ENCODE peak calls at places on chromosome 22, in six cellular contexts. One of them, this sample, is unnamed.

GRCh38 chr22:19880786-19881569 is 26.3 kb upstream of the GNB1L start:
- DNase-seq in Calu3: peak
- DNase-seq in endothelial cell: peak
- DNase-seq in uterus: peak
- DNase-seq in endothelial cell of umbilical vein: peak
- DNase-seq in fibroblast of pulmonary artery: peak
- DNase-seq in this sample: peak

GRCh38 chr22:29625090-29625825 is 21.8 kb downstream of the NF2 start:
- DNase-seq in uterus: peak
- DNase-seq in Calu3: peak
- DNase-seq in endothelial cell of umbilical vein: peak
- DNase-seq in fibroblast of pulmonary artery: peak
- DNase-seq in endothelial cell: peak
- DNase-seq in this sample: no peak

GRCh38 chr22:18103527-18104269 is 6.9 kb upstream of the TUBA8 start:
- DNase-seq in Calu3: no peak
- DNase-seq in fibroblast of pulmonary artery: no peak
- DNase-seq in uterus: no peak
- DNase-seq in endothelial cell of umbilical vein: no peak
- DNase-seq in endothelial cell: no peak
- DNase-seq in this sample: no peak

GRCh38 chr22:41833369-41834004 is 582 bp downstream of the SREBF2 start:
- DNase-seq in uterus: peak
- DNase-seq in endothelial cell of umbilical vein: peak
- DNase-seq in Calu3: peak
- DNase-seq in endothelial cell: peak
- DNase-seq in fibroblast of pulmonary artery: peak
- DNase-seq in this sample: peak

GRCh38 chr22:47627561-47628253 is 865.3 kb downstream of the TBC1D22A start:
- DNase-seq in fibroblast of pulmonary artery: no peak
- DNase-seq in Calu3: no peak
- DNase-seq in endothelial cell: no peak
- DNase-seq in uterus: no peak
- DNase-seq in endothelial cell of umbilical vein: no peak
- DNase-seq in this sample: no peak

GRCh38 chr22:18987765-18988164 is 51.7 kb upstream of the PRODH start:
- DNase-seq in endothelial cell: peak
- DNase-seq in Calu3: peak
- DNase-seq in uterus: no peak
- DNase-seq in fibroblast of pulmonary artery: no peak
- DNase-seq in endothelial cell of umbilical vein: no peak
- DNase-seq in this sample: no peak

GRCh38 chr22:47561766-47562165 is 799.3 kb downstream of the TBC1D22A start:
- DNase-seq in endothelial cell: no peak
- DNase-seq in uterus: no peak
- DNase-seq in Calu3: no peak
- DNase-seq in endothelial cell of umbilical vein: no peak
- DNase-seq in fibroblast of pulmonary artery: no peak
- DNase-seq in this sample: no peak

GRCh38 chr22:26767351-26767970 is 110.1 kb downstream of the MIAT start:
- DNase-seq in endothelial cell: no peak
- DNase-seq in fibroblast of pulmonary artery: no peak
- DNase-seq in endothelial cell of umbilical vein: no peak
- DNase-seq in uterus: no peak
- DNase-seq in Calu3: no peak
- DNase-seq in this sample: no peak

GRCh38 chr22:42621505-42622002 is 6.9 kb upstream of the POLDIP3 start:
- DNase-seq in Calu3: peak
- DNase-seq in uterus: peak
- DNase-seq in endothelial cell of umbilical vein: peak
- DNase-seq in fibroblast of pulmonary artery: peak
- DNase-seq in endothelial cell: peak
- DNase-seq in this sample: no peak

GRCh38 chr22:48492371-48493320 is 1335.0 kb downstream of the BRD1 start:
- DNase-seq in fibroblast of pulmonary artery: peak
- DNase-seq in endothelial cell of umbilical vein: peak
- DNase-seq in Calu3: peak
- DNase-seq in endothelial cell: peak
- DNase-seq in uterus: peak
- DNase-seq in this sample: peak

GRCh38 chr22:42172385-42173172 is 42.0 kb upstream of the CYP2D6 start:
- DNase-seq in endothelial cell of umbilical vein: no peak
- DNase-seq in Calu3: no peak
- DNase-seq in endothelial cell: no peak
- DNase-seq in fibroblast of pulmonary artery: no peak
- DNase-seq in uterus: no peak
- DNase-seq in this sample: no peak

GRCh38 chr22:41687901-41688364 is 734 bp downstream of the SNU13 start:
- DNase-seq in fibroblast of pulmonary artery: peak
- DNase-seq in uterus: no peak
- DNase-seq in endothelial cell: peak
- DNase-seq in Calu3: no peak
- DNase-seq in endothelial cell of umbilical vein: peak
- DNase-seq in this sample: no peak

GRCh38 chr22:33921576-33922181 is 1.4 kb upstream of the LARGE1 start:
- DNase-seq in endothelial cell: peak
- DNase-seq in endothelial cell of umbilical vein: no peak
- DNase-seq in Calu3: peak
- DNase-seq in uterus: peak
- DNase-seq in fibroblast of pulmonary artery: peak
- DNase-seq in this sample: peak

GRCh38 chr22:43883012-43883661 is 8.7 kb downstream of the PNPLA5 start:
- DNase-seq in endothelial cell: peak
- DNase-seq in endothelial cell of umbilical vein: peak
- DNase-seq in Calu3: peak
- DNase-seq in uterus: no peak
- DNase-seq in fibroblast of pulmonary artery: peak
- DNase-seq in this sample: peak

GRCh38 chr22:46798366-46799057 is 36.1 kb downstream of the TBC1D22A start:
- DNase-seq in fibroblast of pulmonary artery: peak
- DNase-seq in Calu3: peak
- DNase-seq in uterus: peak
- DNase-seq in endothelial cell of umbilical vein: peak
- DNase-seq in endothelial cell: peak
- DNase-seq in this sample: no peak

GRCh38 chr22:29916007-29916544 is 33.1 kb downstream of the MTMR3 start:
- DNase-seq in fibroblast of pulmonary artery: no peak
- DNase-seq in endothelial cell of umbilical vein: no peak
- DNase-seq in Calu3: no peak
- DNase-seq in endothelial cell: no peak
- DNase-seq in uterus: no peak
- DNase-seq in this sample: no peak

GRCh38 chr22:33896801-33897620 is 23.3 kb downstream of the LARGE1 start:
- DNase-seq in endothelial cell of umbilical vein: no peak
- DNase-seq in endothelial cell: no peak
- DNase-seq in uterus: no peak
- DNase-seq in fibroblast of pulmonary artery: peak
- DNase-seq in Calu3: no peak
- DNase-seq in this sample: no peak

GRCh38 chr22:47307326-47307725 is 544.9 kb downstream of the TBC1D22A start:
- DNase-seq in fibroblast of pulmonary artery: peak
- DNase-seq in uterus: no peak
- DNase-seq in endothelial cell: no peak
- DNase-seq in endothelial cell of umbilical vein: no peak
- DNase-seq in Calu3: no peak
- DNase-seq in this sample: no peak

DNA sequence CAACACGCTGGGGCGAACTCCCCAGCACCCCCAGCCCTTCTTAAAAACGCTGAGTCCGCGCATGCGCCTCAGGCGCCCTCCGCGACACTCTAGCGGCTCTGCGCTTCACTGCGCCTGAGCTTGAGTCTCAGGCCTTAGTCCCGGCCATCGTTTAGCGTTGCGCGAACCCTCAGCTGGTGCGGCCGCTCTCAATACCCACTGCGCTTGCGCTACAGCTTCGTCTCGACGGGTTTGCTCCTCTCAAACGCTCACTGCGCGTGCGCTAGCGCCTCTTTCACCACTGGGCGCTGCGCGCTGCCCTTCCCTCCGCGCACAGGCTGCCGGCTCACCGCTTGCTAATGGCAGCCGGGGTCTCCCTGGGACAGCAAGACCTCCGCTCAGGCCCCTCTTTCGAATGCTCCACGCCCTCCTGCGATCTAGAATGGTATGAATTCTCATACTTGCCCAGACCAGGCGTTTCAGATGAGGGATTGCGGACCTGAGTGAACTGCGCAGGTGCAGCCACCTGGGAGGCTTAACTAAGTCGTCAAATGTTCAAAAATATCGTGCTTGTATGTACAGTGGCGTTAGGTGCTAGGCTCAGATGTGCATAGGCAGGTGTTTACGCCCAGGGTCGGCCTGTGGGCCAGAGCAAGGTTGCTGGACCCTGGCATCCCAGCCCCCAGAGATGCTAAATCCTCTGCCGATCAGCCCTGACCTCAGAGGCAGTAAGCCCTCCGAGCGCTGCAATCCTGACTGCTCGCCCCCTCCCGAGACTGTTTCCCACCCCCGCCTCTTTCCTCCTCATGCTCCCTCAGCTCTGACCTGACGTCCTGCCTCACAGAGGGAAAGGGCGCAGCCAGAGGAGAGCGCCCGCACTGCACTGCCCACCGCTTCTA is at the start of gene SLC2A11:
- DNase-seq in Calu3: peak
- DNase-seq in uterus: peak
- DNase-seq in endothelial cell of umbilical vein: peak
- DNase-seq in endothelial cell: peak
- DNase-seq in fibroblast of pulmonary artery: peak
- DNase-seq in this sample: peak
- TF ChIP-seq CTCF in Calu3: peak
- TF ChIP-seq CTCF in uterus: peak
- TF ChIP-seq CTCF in endothelial cell of umbilical vein: peak
- TF ChIP-seq CTCF in endothelial cell: no peak
- TF ChIP-seq CTCF in fibroblast of pulmonary artery: peak
- TF ChIP-seq CTCF in this sample: peak

GRCh38 chr22:32473388-32473952 is 1.1 kb upstream of the FBXO7 start:
- DNase-seq in fibroblast of pulmonary artery: peak
- DNase-seq in endothelial cell of umbilical vein: peak
- DNase-seq in Calu3: peak
- DNase-seq in endothelial cell: peak
- DNase-seq in uterus: no peak
- DNase-seq in this sample: no peak

GRCh38 chr22:32476286-32476685 is 1.7 kb downstream of the FBXO7 start:
- DNase-seq in endothelial cell: no peak
- DNase-seq in endothelial cell of umbilical vein: peak
- DNase-seq in fibroblast of pulmonary artery: no peak
- DNase-seq in uterus: no peak
- DNase-seq in Calu3: no peak
- DNase-seq in this sample: no peak

GRCh38 chr22:32475428-32476010 is 908 bp downstream of the FBXO7 start:
- DNase-seq in Calu3: peak
- DNase-seq in endothelial cell: peak
- DNase-seq in uterus: peak
- DNase-seq in endothelial cell of umbilical vein: peak
- DNase-seq in fibroblast of pulmonary artery: peak
- DNase-seq in this sample: peak

GRCh38 chr22:32476804-32477203 is 2.2 kb downstream of the FBXO7 start:
- DNase-seq in fibroblast of pulmonary artery: no peak
- DNase-seq in Calu3: no peak
- DNase-seq in endothelial cell: no peak
- DNase-seq in uterus: no peak
- DNase-seq in endothelial cell of umbilical vein: no peak
- DNase-seq in this sample: no peak

DNA sequence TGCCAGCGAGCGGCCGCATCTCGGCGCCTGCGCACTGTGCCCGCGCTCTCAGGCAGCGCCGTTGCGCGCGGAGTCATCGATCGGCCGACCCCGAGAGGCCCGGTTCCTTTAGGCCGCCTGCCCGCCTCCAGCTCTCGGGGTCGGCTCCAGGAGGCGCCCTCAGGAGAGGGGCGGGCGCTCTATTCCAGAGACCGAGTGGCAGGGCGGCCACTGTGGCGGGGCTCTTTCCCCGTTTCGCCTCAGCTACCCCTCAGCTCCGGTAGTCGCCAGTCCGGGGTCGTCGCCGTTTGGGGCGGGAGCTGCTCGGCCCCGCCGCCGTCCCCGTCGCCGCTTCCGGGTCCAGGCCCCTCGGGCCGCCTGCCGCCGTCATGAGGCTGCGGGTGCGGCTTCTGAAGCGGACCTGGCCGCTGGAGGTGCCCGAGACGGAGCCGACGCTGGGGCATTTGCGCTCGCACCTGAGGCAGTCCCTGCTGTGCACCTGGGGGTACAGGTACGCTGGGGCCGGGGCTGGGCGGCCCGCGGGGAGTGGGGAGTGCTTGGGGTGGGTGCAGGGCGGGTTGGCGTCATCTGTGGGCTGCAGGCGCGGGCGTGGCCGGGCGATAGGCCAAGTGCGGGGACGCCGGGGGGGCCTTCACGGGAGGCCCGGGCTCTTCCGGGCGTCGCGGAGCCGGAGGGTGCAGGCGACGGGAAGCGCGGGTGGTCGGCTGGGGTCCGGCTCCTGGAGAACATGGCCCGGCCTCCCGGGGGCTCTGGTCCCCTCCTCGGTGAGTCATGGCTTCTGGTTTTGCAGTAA is at the start of gene FBXO7:
- DNase-seq in fibroblast of pulmonary artery: peak
- DNase-seq in endothelial cell: peak
- DNase-seq in Calu3: peak
- DNase-seq in uterus: peak
- DNase-seq in endothelial cell of umbilical vein: peak
- DNase-seq in this sample: peak
- TF ChIP-seq CTCF in fibroblast of pulmonary artery: peak
- TF ChIP-seq CTCF in endothelial cell: no peak
- TF ChIP-seq CTCF in Calu3: no peak
- TF ChIP-seq CTCF in uterus: peak
- TF ChIP-seq CTCF in endothelial cell of umbilical vein: peak
- TF ChIP-seq CTCF in this sample: no peak

GRCh38 chr22:45210577-45211431 is 29.9 kb downstream of the KIAA0930 start:
- DNase-seq in endothelial cell of umbilical vein: no peak
- DNase-seq in uterus: no peak
- DNase-seq in endothelial cell: no peak
- DNase-seq in fibroblast of pulmonary artery: no peak
- DNase-seq in Calu3: no peak
- DNase-seq in this sample: no peak

GRCh38 chr22:45212992-45213751 is 27.5 kb downstream of the KIAA0930 start:
- DNase-seq in uterus: peak
- DNase-seq in fibroblast of pulmonary artery: peak
- DNase-seq in Calu3: no peak
- DNase-seq in endothelial cell: no peak
- DNase-seq in endothelial cell of umbilical vein: no peak
- DNase-seq in this sample: no peak

GRCh38 chr22:45212306-45212709 is 28.4 kb downstream of the KIAA0930 start:
- DNase-seq in Calu3: no peak
- DNase-seq in fibroblast of pulmonary artery: peak
- DNase-seq in endothelial cell: peak
- DNase-seq in uterus: peak
- DNase-seq in endothelial cell of umbilical vein: peak
- DNase-seq in this sample: peak

GRCh38 chr22:45211435-45211834 is 29.3 kb downstream of the KIAA0930 start:
- DNase-seq in fibroblast of pulmonary artery: no peak
- DNase-seq in endothelial cell of umbilical vein: no peak
- DNase-seq in uterus: no peak
- DNase-seq in Calu3: no peak
- DNase-seq in endothelial cell: no peak
- DNase-seq in this sample: no peak

GRCh38 chr22:45211848-45212247 is 28.8 kb downstream of the KIAA0930 start:
- DNase-seq in endothelial cell: no peak
- DNase-seq in endothelial cell of umbilical vein: no peak
- DNase-seq in uterus: no peak
- DNase-seq in Calu3: no peak
- DNase-seq in fibroblast of pulmonary artery: peak
- DNase-seq in this sample: no peak
- TF ChIP-seq CTCF in endothelial cell: no peak
- TF ChIP-seq CTCF in endothelial cell of umbilical vein: no peak
- TF ChIP-seq CTCF in uterus: no peak
- TF ChIP-seq CTCF in Calu3: no peak
- TF ChIP-seq CTCF in fibroblast of pulmonary artery: no peak
- TF ChIP-seq CTCF in this sample: no peak

GRCh38 chr22:31490496-31490925 is 869 bp upstream of the EIF4ENIF1 start:
- DNase-seq in Calu3: peak
- DNase-seq in fibroblast of pulmonary artery: peak
- DNase-seq in endothelial cell of umbilical vein: peak
- DNase-seq in uterus: peak
- DNase-seq in endothelial cell: peak
- DNase-seq in this sample: no peak
- TF ChIP-seq CTCF in Calu3: no peak
- TF ChIP-seq CTCF in fibroblast of pulmonary artery: no peak
- TF ChIP-seq CTCF in endothelial cell of umbilical vein: peak
- TF ChIP-seq CTCF in uterus: no peak
- TF ChIP-seq CTCF in endothelial cell: no peak
- TF ChIP-seq CTCF in this sample: no peak